ENCODE peak calls at places on chromosomes 1 and 21, in four cellular contexts. F, H, M and U are unnamed samples.

GRCh38 chr1:155092131-155092530 is 13.5 kb downstream of the EFNA3 start:
- DNase-seq in M (no peak), H (no peak), F (no peak), U (no peak)

GRCh38 chr1:81298321-81298720 is 502.4 kb upstream of the ADGRL2 start:
- DNase-seq in M (no peak), F (no peak), H (no peak), U (no peak)

GRCh38 chr1:201761871-201762270 is 67.1 kb upstream of the IPO9 start:
- DNase-seq in M (no peak), F (no peak), H (no peak), U (no peak)

GRCh38 chr1:113123737-113124136 is 50.7 kb downstream of the LRIG2 start:
- DNase-seq in H (peak; percentile 54), F (no peak), M (no peak), U (no peak)

GRCh38 chr1:29096255-29096896 is 27.3 kb downstream of the TMEM200B start:
- DNase-seq in M (no peak), H (no peak), F (no peak), U (no peak)

GRCh38 chr1:7702365-7702764 is 68.7 kb upstream of the VAMP3 start:
- DNase-seq in H (peak; percentile 20), F (peak; percentile 62), M (no peak), U (no peak)

GRCh38 chr21:45004059-45004422 is 64.2 kb downstream of the SLX9 start:
- DNase-seq in H (no peak), M (no peak), F (no peak), U (no peak)

GRCh38 chr1:115462677-115463076 is 124.6 kb upstream of the NGF start:
- DNase-seq in F (no peak), M (no peak), H (no peak), U (no peak)

GRCh38 chr1:160945079-160945478 is 9.5 kb downstream of the ITLN2 start:
- DNase-seq in M (no peak), F (no peak), H (no peak), U (no peak)

GRCh38 chr1:222077191-222077590 is 335.3 kb upstream of the DUSP10 start:
- DNase-seq in H (no peak), M (no peak), F (no peak), U (no peak)

GRCh38 chr1:157045251-157046218 is at the start of gene ARHGEF11:
- DNase-seq in M (peak; percentile 94), H (peak; percentile 96), F (peak; percentile 93), U (peak; percentile 87)

GRCh38 chr1:157042852-157043251 is 2.7 kb downstream of the ARHGEF11 start:
- DNase-seq in F (no peak), H (peak; percentile 10), M (no peak), U (no peak)

GRCh38 chr1:157044326-157044725 is 1.2 kb downstream of the ARHGEF11 start:
- DNase-seq in H (peak; percentile 20), F (peak; percentile 13), M (no peak), U (no peak)

GRCh38 chr1:157040802-157041201 is 4.7 kb downstream of the ARHGEF11 start:
- DNase-seq in H (peak; percentile 35), F (no peak), M (no peak), U (no peak)

GRCh38 chr1:157043685-157044084 is 1.9 kb downstream of the ARHGEF11 start:
- DNase-seq in F (no peak), H (peak; percentile 14), M (no peak), U (no peak)
- H3K79me2 ChIP-seq in F (peaks cover 66% of the 10 kb centered on the region), H (peaks cover 63% of the 10 kb centered on the region), M (peaks cover 63% of the 10 kb centered on the region), U (peaks cover 24% of the 10 kb centered on the region)

GRCh38 chr1:156495401-156496140 is 5.0 kb downstream of the MEF2D start:
- DNase-seq in H (peak; percentile 38), M (no peak), F (no peak), U (no peak)
- H3F3A ChIP-seq in H (peaks cover 22% of the 10 kb centered on the region), M (peaks cover 7% of the 10 kb centered on the region), F (peaks cover 4% of the 10 kb centered on the region), U (peaks cover 89% of the 10 kb centered on the region)

GRCh38 chr1:44558883-44559282 is 115.4 kb downstream of the TMEM53 start:
- DNase-seq in M (no peak), H (no peak), F (no peak), U (no peak)
- H3K79me2 ChIP-seq in M (no peaks in the 10 kb centered on the region), H (no peaks in the 10 kb centered on the region), F (no peaks in the 10 kb centered on the region), U (no peaks in the 10 kb centered on the region)

DNA sequence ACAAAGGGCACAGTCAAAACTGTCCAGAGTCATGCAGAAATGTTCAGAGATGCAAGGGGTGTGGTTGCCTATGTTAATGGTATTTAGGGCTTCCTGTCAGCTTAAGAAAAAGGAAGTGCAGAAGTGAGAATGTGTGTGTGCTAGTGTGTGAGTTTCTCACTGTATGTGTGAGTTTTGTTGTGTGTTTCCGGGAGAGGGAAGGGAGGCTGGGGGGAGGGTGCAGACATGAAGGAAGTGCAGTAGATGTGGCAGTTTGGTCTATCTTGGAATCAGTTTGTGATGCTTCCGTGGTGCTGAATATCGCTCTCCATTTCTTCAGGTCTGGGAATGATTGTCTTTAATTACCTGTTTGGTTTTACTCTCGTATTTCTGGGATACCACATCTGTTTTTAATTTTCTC is 16.5 kb upstream of the ATP6V1G3 start:
- DNase-seq in M (no peak), H (peak; percentile 2), F (no peak), U (peak; percentile 86)
- H3F3A ChIP-seq in M (no peaks in the 10 kb centered on the region), H (no peaks in the 10 kb centered on the region), F (no peaks in the 10 kb centered on the region), U (peaks cover 6% of the 10 kb centered on the region)

GRCh38 chr21:31509108-31510017 is 150.1 kb upstream of the SOD1 start:
- DNase-seq in H (peak; percentile 45), F (peak; percentile 84), M (peak; percentile 65), U (no peak)
- H3K79me2 ChIP-seq in H (no peaks in the 10 kb centered on the region), F (peaks cover 39% of the 10 kb centered on the region), M (peaks cover 6% of the 10 kb centered on the region), U (peaks cover 89% of the 10 kb centered on the region)

DNA sequence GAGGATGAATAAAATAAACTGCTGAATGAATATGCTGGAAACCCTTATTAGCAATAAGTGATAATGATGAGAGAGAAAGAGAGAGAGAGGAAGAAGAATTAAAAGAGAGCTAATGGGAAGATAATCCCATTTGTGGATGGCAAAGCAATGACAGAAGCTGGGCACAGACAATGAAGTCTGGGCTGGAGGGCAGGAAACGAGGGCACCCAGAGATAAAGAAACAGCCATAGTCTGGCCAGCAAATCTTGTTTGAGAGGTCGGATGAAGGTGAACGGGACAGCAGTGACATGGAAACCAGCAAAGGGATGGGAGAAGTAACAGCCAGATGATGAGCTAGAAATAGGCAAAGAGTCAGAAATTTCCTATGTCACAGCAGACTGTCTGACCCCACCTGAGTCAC is 155.9 kb downstream of the ASTN1 start:
- DNase-seq in H (no peak), F (no peak), M (no peak), U (no peak)
- H3F3A ChIP-seq in H (no peaks in the 10 kb centered on the region), F (no peaks in the 10 kb centered on the region), M (no peaks in the 10 kb centered on the region), U (no peaks in the 10 kb centered on the region)

DNA sequence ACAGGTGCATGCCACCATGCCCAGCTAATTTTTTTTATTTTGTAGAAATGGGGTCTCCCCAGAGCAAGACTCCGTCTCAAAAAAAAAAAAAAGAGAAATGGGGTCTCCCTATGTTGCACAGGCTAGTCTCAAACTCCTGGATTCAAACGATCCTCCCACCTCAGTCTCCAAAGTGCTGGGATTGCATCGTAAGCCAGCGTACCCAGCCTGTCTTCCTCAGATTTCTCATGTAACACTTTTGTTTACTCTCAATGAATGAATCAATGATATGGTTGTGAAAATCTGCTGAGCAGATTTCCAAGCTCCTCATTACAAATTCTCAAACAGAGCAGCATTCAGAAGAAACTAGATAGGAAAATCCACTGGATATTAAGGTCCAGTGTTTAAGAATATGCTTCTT is 6.6 kb downstream of the CMPK1 start:
- DNase-seq in H (peak; percentile 44), F (no peak), M (no peak), U (no peak)
- H3K79me2 ChIP-seq in H (peaks cover 100% of the 10 kb centered on the region), F (peaks cover 50% of the 10 kb centered on the region), M (peaks cover 59% of the 10 kb centered on the region), U (peaks cover 77% of the 10 kb centered on the region)

DNA sequence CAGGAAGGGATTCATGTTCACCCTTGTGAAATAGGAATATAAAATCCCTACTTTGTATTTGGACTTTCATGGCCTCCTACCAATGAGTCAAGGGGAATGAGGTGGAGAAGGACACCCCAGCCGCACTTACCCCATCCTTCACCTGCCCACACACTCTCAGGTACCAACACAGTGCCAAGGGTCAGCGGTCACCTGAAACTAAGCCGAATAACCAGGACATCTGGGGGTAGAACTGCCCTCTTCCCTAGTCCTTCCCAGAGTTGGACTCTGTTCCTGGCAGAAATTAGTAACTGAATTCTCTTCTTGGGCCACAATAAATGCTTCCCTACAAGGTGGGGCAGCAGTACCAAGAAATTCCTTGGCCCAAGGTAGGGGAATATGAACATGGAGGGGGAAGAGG is 7.4 kb downstream of the SLC45A3 start:
- DNase-seq in F (no peak), M (no peak), H (no peak), U (no peak)
- H3F3A ChIP-seq in F (no peaks in the 10 kb centered on the region), M (peaks cover 43% of the 10 kb centered on the region), H (no peaks in the 10 kb centered on the region), U (peaks cover 21% of the 10 kb centered on the region)

GRCh38 chr1:43360616-43361015 is 1.8 kb downstream of the CDC20 start:
- DNase-seq in M (no peak), H (no peak), F (no peak), U (no peak)
- H3K79me2 ChIP-seq in M (peaks cover 68% of the 10 kb centered on the region), H (peaks cover 66% of the 10 kb centered on the region), F (peaks cover 37% of the 10 kb centered on the region), U (peaks cover 44% of the 10 kb centered on the region)